ENCODE peak calls at places on chromosomes 1 and 21, in eight cellular contexts. L is heart left ventricle, B is glutamatergic neuron, O is psoas muscle, C is NB4, F is Calu3, T is HCT116, H is AG09319. M is an unnamed sample.
A peak's percentile ranks its signal among the peaks of the same experiment; 100 is the strongest.

GRCh38 chr1:197615693-197616011 is 159.6 kb downstream of the DENND1B start:
- DNase-seq in C (no peak), O (no peak), L (no peak), B (no peak), T (no peak), F (no peak), H (no peak), M (no peak)

GRCh38 chr21:45076245-45076661 is 1.9 kb downstream of the ADARB1 start:
- DNase-seq in L (no peak), H (no peak), O (no peak), T (no peak), C (peak; percentile 29), B (no peak), F (no peak), M (no peak)

GRCh38 chr1:54052470-54052933 is 502 bp downstream of the TMEM59 start:
- DNase-seq in C (peak; percentile 59), F (peak; percentile 26), O (no peak), B (peak; percentile 55), L (peak; percentile 19), T (no peak), H (no peak), M (peak; percentile 15)

GRCh38 chr1:180117764-180118116 is 36.9 kb upstream of the QSOX1 start:
- DNase-seq in F (no peak), H (no peak), T (peak; percentile 12), O (no peak), B (no peak), C (no peak), L (no peak), M (peak; percentile 76)

GRCh38 chr1:37360011-37360410 is 114.4 kb upstream of the ZC3H12A start:
- DNase-seq in H (no peak), B (no peak), C (no peak), F (no peak), L (no peak), O (no peak), T (no peak), M (no peak)

GRCh38 chr1:26290416-26291261 is 10.8 kb downstream of the SH3BGRL3 start:
- DNase-seq in L (no peak), C (peak; percentile 77), B (no peak), H (no peak), T (no peak), O (peak; percentile 70), F (no peak), M (no peak)

GRCh38 chr1:169550294-169550693 is 36.0 kb downstream of the F5 start:
- DNase-seq in T (peak; percentile 40), O (no peak), F (peak; percentile 13), C (peak; percentile 42), L (no peak), B (no peak), H (peak; percentile 2), M (peak; percentile 57)

GRCh38 chr1:17232759-17233661 is 15.9 kb upstream of the PADI3 start:
- DNase-seq in F (peak; percentile 38), B (no peak), L (no peak), T (peak; percentile 77), O (no peak), C (peak; percentile 73), H (peak; percentile 7), M (peak; percentile 77)

GRCh38 chr1:182707116-182707515 is 22.7 kb upstream of the RGS8 start:
- DNase-seq in B (no peak), F (no peak), C (no peak), O (no peak), L (peak; percentile 33), H (no peak), T (no peak), M (no peak)

GRCh38 chr1:218698181-218698580 is 353.0 kb downstream of the TGFB2 start:
- DNase-seq in H (no peak), C (no peak), O (no peak), T (no peak), B (no peak), F (no peak), L (no peak), M (no peak)

GRCh38 chr1:162475089-162475488 is 22.5 kb upstream of the UHMK1 start:
- DNase-seq in L (no peak), O (peak; percentile 60), T (no peak), B (no peak), C (no peak), F (no peak), H (no peak), M (no peak)

GRCh38 chr1:116472431-116472961 is 98.3 kb downstream of the CD58 start:
- DNase-seq in F (no peak), O (no peak), L (no peak), H (no peak), C (no peak), B (no peak), T (no peak), M (peak; percentile 11)

GRCh38 chr1:17668638-17669175 is 86.4 kb upstream of the ACTL8 start:
- DNase-seq in F (no peak), B (no peak), T (no peak), C (no peak), H (no peak), O (no peak), L (no peak), M (no peak)

GRCh38 chr1:68301538-68301937 is 69.2 kb upstream of the WLS start:
- DNase-seq in O (no peak), C (no peak), B (no peak), L (no peak), F (no peak), H (peak; percentile 42), T (no peak), M (peak; percentile 58)

GRCh38 chr1:48109390-48110009 is 112.3 kb upstream of the TRABD2B start:
- DNase-seq in L (no peak), T (peak; percentile 24), C (peak; percentile 43), H (peak; percentile 10), F (peak; percentile 44), B (no peak), O (no peak), M (peak; percentile 73)

GRCh38 chr1:14742181-14742980 is 143.9 kb downstream of the KAZN start:
- DNase-seq in L (no peak), O (no peak), C (peak; percentile 52), H (peak; percentile 86), B (no peak), T (peak; percentile 79), F (peak; percentile 10), M (peak; percentile 99)

GRCh38 chr1:114353233-114353632 is 157.8 kb downstream of the TRIM33 start:
- DNase-seq in T (no peak), L (peak; percentile 65), B (peak; percentile 44), H (no peak), F (no peak), C (peak; percentile 4), O (peak; percentile 69), M (peak; percentile 73)

DNA sequence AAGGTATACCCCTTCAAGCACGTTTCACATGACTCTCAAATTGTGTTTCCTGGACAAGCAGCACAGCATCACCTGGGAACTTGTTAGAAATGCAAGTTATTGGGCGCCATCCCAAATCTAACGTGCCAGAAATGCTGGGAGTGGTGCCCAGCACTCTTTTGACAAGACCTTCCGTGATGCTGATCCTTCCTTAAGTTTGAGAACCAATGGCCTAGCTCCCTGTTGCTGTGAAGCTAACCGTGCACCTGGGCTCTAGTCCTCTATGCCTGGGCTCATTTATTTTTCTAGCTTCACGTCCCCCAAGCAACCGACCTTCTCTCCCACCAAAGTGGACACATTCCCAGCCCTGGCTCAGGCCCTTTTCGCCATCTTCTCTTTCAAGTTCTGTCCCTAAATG is 4.3 kb downstream of the BEST4 start:
- DNase-seq in F (no peak), B (no peak), H (no peak), L (no peak), T (no peak), O (no peak), C (peak; percentile 23), M (no peak)
- TF ChIP-seq CTCF in F (no peak), B (no peak), H (no peak), L (no peak), T (no peak), O (no peak), C (no peak), M (no peak)

DNA sequence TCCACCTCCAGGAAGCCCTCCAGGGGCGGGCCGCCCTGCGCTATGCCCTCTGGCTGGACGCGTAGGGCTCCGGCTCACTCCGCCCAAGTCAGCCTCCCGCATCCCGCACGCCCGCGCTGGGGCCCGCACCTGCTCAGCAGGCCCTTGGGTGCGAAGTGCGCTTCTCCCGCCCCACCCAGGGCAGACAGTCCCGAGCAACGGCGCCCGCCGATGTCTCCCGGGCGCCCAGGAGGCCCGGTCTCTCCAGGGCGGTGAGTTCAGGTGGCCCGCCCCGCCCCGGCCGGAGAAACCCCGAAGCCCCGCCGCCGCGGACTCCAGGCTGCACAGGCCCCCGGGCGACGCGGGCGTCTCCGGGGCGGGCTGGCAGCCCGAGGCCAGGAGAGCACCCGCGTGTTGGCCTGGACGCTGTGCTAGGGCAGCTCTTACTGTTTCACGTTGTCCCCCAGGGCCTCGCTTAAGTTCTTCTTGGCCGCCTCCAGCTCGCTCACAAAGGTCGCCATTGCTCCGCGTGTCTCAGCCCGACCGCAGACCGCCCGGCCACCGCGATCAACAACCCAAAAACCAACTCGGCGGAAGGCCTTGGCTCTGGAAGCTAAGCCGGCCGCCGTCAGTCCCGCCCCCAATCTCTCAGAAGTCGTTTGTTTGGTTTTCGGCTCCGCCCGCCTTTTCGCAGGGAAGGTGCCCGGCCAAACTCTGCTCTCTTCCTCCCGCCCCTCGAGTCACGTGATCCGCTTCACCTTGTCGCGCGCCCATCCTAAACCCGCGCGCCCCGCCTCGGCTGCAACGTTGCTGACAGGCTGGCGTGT is at the start of gene TADA1:
- DNase-seq in B (peak; percentile 99), H (peak; percentile 93), L (peak; percentile 98), C (peak; percentile 99), T (peak; percentile 96), O (peak; percentile 99), F (peak; percentile 99), M (peak; percentile 96)
- TF ChIP-seq CTCF in B (no peak), H (peak; percentile 3), L (peak; percentile 47), C (no peak), T (no peak), O (peak; percentile 28), F (no peak), M (no peak)

GRCh38 chr1:154154534-154155181 is at the start of gene NUP210L:
- DNase-seq in O (peak; percentile 74), T (no peak), B (no peak), L (peak; percentile 46), F (no peak), C (no peak), H (no peak), M (peak; percentile 44)
- TF ChIP-seq CTCF in O (no peak), T (no peak), B (no peak), L (no peak), F (no peak), C (no peak), H (no peak), M (no peak)

GRCh38 chr21:26769613-26770188 is 75.5 kb downstream of the ADAMTS1 start:
- DNase-seq in O (no peak), T (no peak), C (peak; percentile 16), L (no peak), F (peak; percentile 14), B (no peak), H (peak; percentile 25), M (peak; percentile 75)

GRCh38 chr21:26776320-26777021 is 68.7 kb downstream of the ADAMTS1 start:
- DNase-seq in H (no peak), C (no peak), O (no peak), L (no peak), B (no peak), T (no peak), F (no peak), M (peak; percentile 75)

GRCh38 chr21:26777166-26777565 is 68.0 kb downstream of the ADAMTS1 start:
- DNase-seq in H (no peak), F (no peak), C (no peak), T (no peak), L (no peak), O (no peak), B (no peak), M (no peak)

DNA sequence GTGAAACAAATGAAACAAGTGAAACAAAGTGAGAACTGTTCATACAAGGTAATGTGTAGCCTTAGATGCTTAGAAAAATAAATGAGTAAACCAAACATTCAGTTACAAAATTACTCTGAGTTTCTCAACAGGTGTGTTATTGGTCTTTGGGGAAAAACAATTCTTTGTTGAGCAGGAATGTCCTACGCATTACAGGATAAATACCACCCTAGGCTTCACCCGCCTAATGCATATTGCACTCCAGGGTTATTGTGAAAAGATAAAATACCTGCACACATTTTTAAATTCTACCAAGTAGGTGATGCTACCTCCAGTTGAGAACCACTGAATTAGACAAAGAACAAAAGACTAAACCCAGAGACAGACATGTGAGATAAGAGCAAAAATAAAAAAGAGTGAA is 72.2 kb downstream of the ADAMTS1 start:
- DNase-seq in L (no peak), B (no peak), C (no peak), F (no peak), H (no peak), T (no peak), O (no peak), M (no peak)
- TF ChIP-seq CTCF in L (no peak), B (no peak), C (no peak), F (no peak), H (no peak), T (no peak), O (no peak), M (no peak)

M was measured in fibroblast of mammary gland.